ENCODE peak calls at places on chromosomes 1 and 21, in nine cellular contexts. S is C1 segment of cervical spinal cord, A is amygdala, G is ovary, W is retina, B is DMS 273 treated with DMSO at 0.1 percent for 48 hours, L is skeletal muscle cell, R is Right ventricle myocardium inferior, J is GF-D8. U is an unnamed sample.

GRCh38 chr1:65174585-65174984 is 26.6 kb downstream of the AK4 start:
- DNase-seq in S (peak; percentile 8), W (no peak), R (peak; percentile 71), G (peak; percentile 42), L (peak; percentile 95), J (peak; percentile 95), A (peak; percentile 21), B (peak; percentile 93), U (peak; percentile 27)

GRCh38 chr1:9429369-9429766 is 109.9 kb upstream of the SLC25A33 start:
- DNase-seq in A (no peak), L (no peak), J (no peak), G (no peak), B (no peak), R (no peak), W (no peak), S (no peak), U (no peak)

GRCh38 chr1:235407419-235407818 is 40.2 kb downstream of the TBCE start:
- DNase-seq in R (no peak), G (no peak), B (peak; percentile 47), J (no peak), W (no peak), L (no peak), S (no peak), A (no peak), U (peak; percentile 14)

GRCh38 chr1:230084408-230085177 is 17.6 kb downstream of the GALNT2 start:
- DNase-seq in J (peak; percentile 19), L (peak; percentile 95), W (no peak), B (no peak), S (no peak), A (no peak), R (no peak), G (peak; percentile 63), U (no peak)

GRCh38 chr1:48552420-48552819 is 80.4 kb upstream of the SPATA6 start:
- DNase-seq in J (no peak), G (no peak), L (no peak), W (no peak), A (no peak), R (no peak), B (no peak), S (no peak), U (peak; percentile 72)

GRCh38 chr21:16250282-16250681 is 520.5 kb downstream of the USP25 start:
- DNase-seq in R (no peak), S (no peak), W (no peak), J (no peak), L (no peak), G (no peak), B (no peak), A (no peak), U (no peak)

GRCh38 chr1:25246600-25247023 is 642 bp downstream of the RSRP1 start:
- DNase-seq in G (peak; percentile 38), B (no peak), L (no peak), J (no peak), S (no peak), W (no peak), R (no peak), A (no peak), U (peak; percentile 45)

GRCh38 chr1:202968895-202969295 is 1.8 kb upstream of the CYB5R1 start:
- DNase-seq in J (peak; percentile 90), W (peak; percentile 44), A (peak; percentile 34), R (no peak), L (no peak), G (no peak), B (no peak), S (peak; percentile 27), U (peak; percentile 79)

GRCh38 chr1:11929849-11930248 is 3.6 kb upstream of the KIAA2013 start:
- DNase-seq in S (no peak), R (peak; percentile 87), J (peak; percentile 50), L (no peak), A (peak; percentile 27), B (peak; percentile 32), W (peak; percentile 53), G (peak; percentile 80), U (peak; percentile 65)

GRCh38 chr1:205568469-205569361 is 63.1 kb downstream of the ELK4 start:
- DNase-seq in B (no peak), L (no peak), R (no peak), G (no peak), W (no peak), J (no peak), A (no peak), S (no peak), U (peak; percentile 66)

GRCh38 chr1:87795615-87796337 is 467.1 kb downstream of the LMO4 start:
- DNase-seq in A (no peak), S (no peak), B (no peak), R (no peak), G (no peak), J (no peak), W (no peak), L (no peak), U (no peak)

GRCh38 chr1:67945733-67946374 is 104.6 kb downstream of the DIRAS3 start:
- DNase-seq in B (peak; percentile 74), A (no peak), G (peak; percentile 52), L (no peak), S (no peak), J (no peak), R (peak; percentile 68), W (peak; percentile 67), U (peak; percentile 88)

GRCh38 chr1:9835758-9836631 is 12.2 kb upstream of the CLSTN1 start:
- DNase-seq in L (no peak), J (no peak), G (peak; percentile 46), S (no peak), A (no peak), B (peak; percentile 85), W (peak; percentile 73), R (no peak), U (peak; percentile 78)

GRCh38 chr1:25737151-25737550 is 62.8 kb upstream of the SELENON start:
- DNase-seq in J (no peak), G (no peak), B (no peak), A (no peak), R (no peak), S (no peak), W (no peak), L (no peak), U (peak; percentile 7)

GRCh38 chr21:17708541-17709265 is 96.0 kb upstream of the BTG3 start:
- DNase-seq in B (no peak), S (no peak), R (no peak), L (no peak), A (no peak), G (no peak), W (no peak), J (no peak), U (no peak)

GRCh38 chr1:118247593-118247992 is 62.6 kb upstream of the SPAG17 start:
- DNase-seq in S (no peak), L (no peak), W (peak; percentile 15), J (no peak), G (no peak), R (no peak), B (no peak), A (no peak), U (peak; percentile 81)

GRCh38 chr1:4270651-4271337 is 370.7 kb upstream of the C1orf174 start:
- DNase-seq in W (no peak), A (no peak), J (no peak), R (no peak), G (no peak), S (no peak), B (no peak), L (no peak), U (no peak)

GRCh38 chr1:89525169-89525855 is 683 bp downstream of the LRRC8B start:
- DNase-seq in S (peak; percentile 32), A (peak; percentile 25), B (peak; percentile 29), W (peak; percentile 82), J (no peak), L (no peak), G (no peak), R (peak; percentile 80), U (peak; percentile 88)

GRCh38 chr1:97603776-97604175 is 317.1 kb downstream of the DPYD start:
- DNase-seq in S (no peak), A (no peak), B (no peak), G (no peak), L (no peak), R (no peak), J (no peak), W (peak; percentile 23), U (peak; percentile 13)

GRCh38 chr1:18727956-18728355 is 97.3 kb downstream of the PAX7 start:
- DNase-seq in L (no peak), S (no peak), J (no peak), G (no peak), A (no peak), W (no peak), R (no peak), B (no peak), U (no peak)

GRCh38 chr1:51829058-51829457 is 49.5 kb downstream of the NRDC start:
- DNase-seq in S (no peak), G (no peak), L (no peak), B (no peak), R (no peak), A (no peak), J (no peak), W (no peak), U (no peak)

GRCh38 chr1:41365772-41366427 is 4.7 kb downstream of the FOXO6 start:
- DNase-seq in W (peak; percentile 53), R (no peak), S (peak; percentile 62), G (no peak), B (peak; percentile 100), A (peak; percentile 64), J (no peak), L (no peak), U (peak; percentile 90)

GRCh38 chr1:3296326-3296725 is 158.1 kb upstream of the ARHGEF16 start:
- DNase-seq in L (no peak), S (no peak), B (no peak), W (no peak), A (no peak), J (no peak), R (no peak), G (no peak), U (no peak)

GRCh38 chr1:8604041-8604942 is 213.1 kb downstream of the RERE start:
- DNase-seq in A (no peak), S (no peak), R (no peak), W (no peak), B (no peak), J (no peak), L (no peak), G (no peak), U (no peak)